ENCODE peak calls at places on chromosomes 4 and X, in six cellular contexts. Y is trophoblast cell, F is neuronal stem cell, U is OCI-LY7, V is Karpas-422, G is astrocyte. S is an unnamed sample.

GRCh38 chrX:129721870-129722269 is 16.9 kb upstream of the XPNPEP2 start:
- DNase-seq in V (no peak), U (no peak), F (no peak), G (no peak), Y (no peak), S (no peak)

GRCh38 chrX:77404318-77404878 is 42.8 kb upstream of the FGF16 start:
- DNase-seq in G (peak), Y (no peak), F (no peak), V (no peak), U (no peak), S (no peak)

GRCh38 chr4:76690091-76690905 is 207.6 kb downstream of the SOWAHB start:
- DNase-seq in G (no peak), U (no peak), V (no peak), Y (peak), F (no peak), S (no peak)

GRCh38 chrX:128106630-128107029 is 54.4 kb upstream of the ACTRT1 start:
- DNase-seq in Y (peak), F (peak), V (peak), U (peak), G (no peak), S (no peak)

GRCh38 chrX:97310373-97310772 is 426.7 kb downstream of the RPA4 start:
- DNase-seq in V (no peak), U (no peak), G (peak), F (peak), Y (peak), S (peak)

GRCh38 chr4:153788419-153789276 is at the start of gene SFRP2:
- DNase-seq in Y (no peak), F (peak), G (no peak), U (no peak), V (no peak), S (no peak)

GRCh38 chrX:126165721-126166401 is at the start of gene DCAF12L2:
- DNase-seq in G (no peak), F (peak), V (no peak), U (no peak), Y (no peak), S (no peak)

GRCh38 chrX:70527053-70527452 is 82.4 kb downstream of the DLG3 start:
- DNase-seq in G (no peak), V (no peak), F (no peak), U (no peak), Y (no peak), S (no peak)

GRCh38 chrX:47628980-47629379 is 750 bp downstream of the CFP start:
- DNase-seq in F (no peak), Y (no peak), U (peak), V (no peak), G (no peak), S (no peak)

GRCh38 chrX:40539214-40540142 is 41.3 kb upstream of the ATP6AP2 start:
- DNase-seq in G (peak), V (peak), Y (peak), U (peak), F (no peak), S (no peak)

GRCh38 chr4:110010797-110011196 is 98.1 kb downstream of the EGF start:
- DNase-seq in F (no peak), U (no peak), V (no peak), G (no peak), Y (peak), S (no peak)

GRCh38 chr4:20253799-20254409 is 2.2 kb downstream of the SLIT2 start:
- DNase-seq in F (peak), Y (no peak), G (peak), U (no peak), V (no peak), S (no peak)

GRCh38 chr4:76601791-76602190 is 166.8 kb downstream of the SHROOM3 start:
- DNase-seq in U (no peak), G (peak), V (no peak), F (no peak), Y (peak), S (no peak)

GRCh38 chrX:97705936-97706335 is 822.2 kb downstream of the RPA4 start:
- DNase-seq in U (no peak), Y (no peak), G (no peak), V (no peak), F (no peak), S (no peak)

GRCh38 chr4:12924728-12925320 is 559.3 kb downstream of the RAB28 start:
- DNase-seq in U (no peak), Y (no peak), F (no peak), V (no peak), G (no peak), S (no peak)

GRCh38 chr4:44351069-44351468 is 97.5 kb downstream of the KCTD8 start:
- DNase-seq in U (no peak), F (no peak), V (no peak), Y (no peak), G (no peak), S (no peak)

GRCh38 chrX:22105231-22105630 is 73.1 kb downstream of the PHEX start:
- DNase-seq in F (no peak), Y (no peak), G (no peak), U (no peak), V (no peak), S (no peak)

GRCh38 chr4:4590496-4590895 is 48.6 kb upstream of the STX18 start:
- DNase-seq in F (no peak), U (no peak), Y (no peak), V (no peak), G (peak), S (no peak)

GRCh38 chr4:151540728-151541437 is 131.9 kb downstream of the FHIP1A start:
- DNase-seq in Y (peak), G (peak), U (no peak), F (no peak), V (no peak), S (peak)

GRCh38 chrX:358651-359143 is 28.0 kb downstream of the PPP2R3B start:
- DNase-seq in V (no peak), Y (no peak), G (no peak), U (no peak), F (no peak), S (no peak)

GRCh38 chr4:89539797-89540711 is 232.5 kb upstream of the GPRIN3 start:
- DNase-seq in Y (no peak), G (no peak), F (no peak), U (no peak), V (no peak), S (no peak)

GRCh38 chrX:123171781-123172180 is 12.3 kb upstream of the GRIA3 start:
- DNase-seq in U (no peak), F (no peak), Y (no peak), V (no peak), G (peak), S (no peak)

GRCh38 chr4:88130544-88131305 is 27.7 kb downstream of the ABCG2 start:
- DNase-seq in G (no peak), F (no peak), Y (peak), V (no peak), U (no peak), S (no peak)
- H2AFZ ChIP-seq in G (no peak), F (no peak), Y (no peak), V (no peak), U (no peak), S (no peak)

GRCh38 chr4:3073158-3074077 is 920 bp downstream of the HTT-AS start:
- DNase-seq in U (no peak), G (no peak), V (no peak), Y (no peak), F (peak), S (no peak)

GRCh38 chr4:3075652-3075981 is 1.1 kb downstream of the HTT start:
- DNase-seq in U (no peak), Y (no peak), F (peak), V (no peak), G (peak), S (no peak)

GRCh38 chr4:3074078-3074845 is at the start of the genes HTT and HTT-AS:
- DNase-seq in U (peak), V (peak), F (peak), G (peak), Y (peak), S (peak)

GRCh38 chr4:3077796-3078195 is 3.3 kb downstream of the HTT start:
- DNase-seq in U (peak), V (peak), G (no peak), Y (no peak), F (no peak), S (no peak)

GRCh38 chr4:3074846-3075651 is 568 bp downstream of the HTT start:
- DNase-seq in U (peak), F (peak), V (peak), Y (peak), G (peak), S (no peak)
- H2AFZ ChIP-seq in U (peak), F (peak), V (no peak), Y (peak), G (peak), S (peak)

DNA sequence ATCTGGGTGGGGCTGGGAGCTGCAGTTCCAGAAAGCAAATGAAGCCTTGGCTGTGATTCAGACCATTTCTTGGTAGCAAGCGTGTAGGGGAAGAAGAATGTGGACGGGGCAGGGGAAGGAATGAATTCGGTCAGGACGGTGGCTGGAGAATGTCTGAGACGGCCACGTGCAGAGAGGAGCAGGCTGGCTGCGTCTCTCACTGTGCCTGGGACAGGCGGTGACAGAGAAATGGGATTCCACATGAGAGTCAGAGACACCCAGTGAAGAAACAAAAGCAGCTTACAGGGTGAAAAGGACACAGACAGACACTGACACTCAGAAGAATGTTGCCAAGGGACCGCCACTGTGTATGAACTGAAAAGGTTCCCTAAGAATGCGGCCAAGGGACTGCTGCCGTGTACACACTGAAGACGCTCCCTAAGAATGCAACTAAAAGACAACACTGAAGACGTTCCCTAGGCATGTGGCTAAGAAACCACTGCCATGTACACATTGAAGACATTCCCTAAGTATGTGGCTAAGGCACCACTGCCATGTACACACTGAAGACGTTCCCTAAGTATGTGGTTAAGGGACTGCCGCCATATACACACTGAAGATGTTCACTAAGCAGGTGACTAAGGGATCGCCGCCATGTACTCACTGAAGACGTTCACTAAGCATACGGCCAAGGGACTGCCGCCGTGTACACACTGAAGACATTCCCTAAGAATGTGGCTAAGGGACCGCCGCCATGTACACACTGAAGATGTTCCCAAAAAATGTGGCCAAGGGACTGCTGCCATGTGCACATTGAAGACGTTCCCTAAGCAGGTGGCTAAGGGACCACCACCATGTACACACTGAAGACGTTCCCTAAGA is 49.1 kb downstream of the DHRSX start:
- DNase-seq in F (no peak), Y (peak), V (no peak), G (peak), U (no peak), S (no peak)
- H2AFZ ChIP-seq in F (peak), Y (no peak), V (no peak), G (peak), U (no peak), S (no peak)

GRCh38 chr4:97867557-97868091 is 275.7 kb downstream of the STPG2 start:
- DNase-seq in G (no peak), F (no peak), U (no peak), V (no peak), Y (no peak), S (no peak)

GRCh38 chr4:97866821-97867556 is 276.3 kb downstream of the STPG2 start:
- DNase-seq in V (no peak), G (no peak), Y (no peak), F (no peak), U (no peak), S (no peak)
- H2AFZ ChIP-seq in V (no peak), G (no peak), Y (no peak), F (no peak), U (no peak), S (no peak)

S was measured in keratinocyte.